ENCODE peak calls at places on chromosomes 4 and X, in eight cellular contexts. X is GM10248, T is fibroblast of mammary gland, N is foreskin keratinocyte, G is mammary epithelial cell, L is brain microvascular endothelial cell, R is hepatocyte, Z is GM12865. Q is an unnamed sample.

GRCh38 chr4:3491681-3492405 is 28.7 kb downstream of the DOK7 start:
- DNase-seq in R (no peak), G (no peak), N (no peak), T (peak; percentile 52), X (no peak), Z (no peak), L (peak; percentile 6), Q (peak; percentile 31)

GRCh38 chr4:179095585-179096228 is 1653.5 kb upstream of the AGA start:
- DNase-seq in R (peak; percentile 68), Z (peak; percentile 2), L (peak; percentile 3), X (no peak), G (no peak), N (peak; percentile 14), T (peak; percentile 1), Q (peak; percentile 70)

GRCh38 chr4:129043523-129043922 is 49.8 kb downstream of the SCLT1 start:
- DNase-seq in L (peak; percentile 22), X (no peak), T (peak; percentile 37), Z (no peak), R (no peak), G (no peak), N (no peak), Q (peak; percentile 43)

GRCh38 chr4:26204249-26204825 is 116.5 kb upstream of the RBPJ start:
- DNase-seq in Z (peak; percentile 30), L (no peak), G (no peak), R (no peak), N (no peak), T (no peak), X (peak; percentile 27), Q (no peak)

GRCh38 chr4:170091069-170091696 is 1.4 kb upstream of the AADAT start:
- DNase-seq in N (no peak), G (no peak), L (no peak), R (peak; percentile 13), Z (no peak), T (no peak), X (no peak), Q (no peak)

GRCh38 chrX:15293471-15293870 is 22.0 kb downstream of the ASB11 start:
- DNase-seq in T (peak; percentile 33), L (no peak), X (no peak), Z (no peak), N (no peak), R (no peak), G (peak; percentile 21), Q (no peak)

GRCh38 chrX:15321447-15321846 is 6.0 kb upstream of the ASB11 start:
- DNase-seq in L (no peak), G (no peak), T (no peak), N (no peak), R (no peak), Z (no peak), X (no peak), Q (no peak)

GRCh38 chrX:12955882-12956703 is 18.8 kb upstream of the TMSB4X start:
- DNase-seq in R (peak; percentile 60), T (peak; percentile 66), N (peak; percentile 58), Z (peak; percentile 82), L (peak; percentile 73), X (peak; percentile 30), G (peak; percentile 73), Q (peak; percentile 85)

GRCh38 chr4:30720656-30721352 is 635 bp downstream of the PCDH7 start:
- DNase-seq in Z (no peak), N (peak; percentile 64), R (peak; percentile 52), X (peak; percentile 15), G (no peak), T (peak; percentile 47), L (peak; percentile 27), Q (peak; percentile 64)

GRCh38 chr4:95027906-95028618 is 270.3 kb downstream of the BMPR1B start:
- DNase-seq in Z (no peak), N (no peak), T (no peak), G (no peak), R (no peak), L (no peak), X (no peak), Q (peak; percentile 8)

GRCh38 chr4:18366762-18367358 is 345.3 kb upstream of the LCORL start:
- DNase-seq in G (peak; percentile 17), N (peak; percentile 32), T (peak; percentile 42), X (no peak), R (peak; percentile 63), L (peak; percentile 2), Z (peak; percentile 72), Q (peak; percentile 51)
- TF ChIP-seq CTCF in G (peak; percentile 58), N (peak; percentile 71), T (peak; percentile 42), X (peak; percentile 74), R (peak; percentile 67), L (peak; percentile 55), Z (peak; percentile 55), Q (peak; percentile 62)

GRCh38 chr4:60155088-60155487 is 1045.0 kb upstream of the ADGRL3 start:
- DNase-seq in N (peak; percentile 77), R (no peak), G (no peak), X (no peak), Z (no peak), L (no peak), T (no peak), Q (no peak)
- TF ChIP-seq CTCF in N (no peak), R (no peak), G (no peak), X (no peak), Z (no peak), L (no peak), T (no peak), Q (no peak)

GRCh38 chr4:612052-612748 is 13.2 kb upstream of the PDE6B start:
- DNase-seq in N (no peak), Z (no peak), T (no peak), L (no peak), X (no peak), R (no peak), G (no peak), Q (no peak)
- TF ChIP-seq CTCF in N (no peak), Z (no peak), T (no peak), L (no peak), X (no peak), R (no peak), G (no peak), Q (no peak)

GRCh38 chrX:132740316-132741123 is 217.9 kb downstream of the HS6ST2 start:
- DNase-seq in T (peak; percentile 0), N (no peak), L (no peak), G (no peak), Z (no peak), R (no peak), X (no peak), Q (peak; percentile 28)
- TF ChIP-seq CTCF in T (peak; percentile 73), N (peak; percentile 59), L (peak; percentile 67), G (peak; percentile 75), Z (peak; percentile 37), R (peak; percentile 56), X (peak; percentile 18), Q (peak; percentile 83)

GRCh38 chr4:118012142-118012541 is 22.1 kb upstream of the NDST3 start:
- DNase-seq in L (no peak), G (no peak), N (peak; percentile 4), T (no peak), Z (peak; percentile 3), X (no peak), R (no peak), Q (no peak)
- TF ChIP-seq CTCF in L (peak; percentile 47), G (peak; percentile 32), N (peak; percentile 22), T (peak; percentile 8), Z (peak; percentile 20), X (no peak), R (no peak), Q (no peak)

GRCh38 chr4:93897559-93897958 is 69.0 kb downstream of the ATOH1 start:
- DNase-seq in G (peak; percentile 1), T (no peak), X (no peak), L (no peak), Z (peak; percentile 16), R (peak; percentile 8), N (no peak), Q (peak; percentile 39)
- TF ChIP-seq CTCF in G (peak; percentile 26), T (peak; percentile 6), X (peak; percentile 32), L (no peak), Z (peak; percentile 28), R (peak; percentile 40), N (peak; percentile 47), Q (peak; percentile 26)

GRCh38 chrX:23631136-23631535 is 36.2 kb upstream of the PRDX4 start:
- DNase-seq in Z (no peak), N (no peak), R (no peak), T (peak; percentile 12), X (no peak), L (no peak), G (no peak), Q (no peak)

GRCh38 chrX:23623797-23624196 is 43.5 kb upstream of the PRDX4 start:
- DNase-seq in G (no peak), L (no peak), X (no peak), R (no peak), Z (no peak), T (no peak), N (no peak), Q (no peak)

GRCh38 chrX:23621621-23622265 is 45.5 kb upstream of the PRDX4 start:
- DNase-seq in Z (no peak), N (no peak), R (no peak), T (no peak), L (no peak), X (no peak), G (no peak), Q (no peak)

GRCh38 chrX:23626651-23627050 is 40.6 kb upstream of the PRDX4 start:
- DNase-seq in Z (no peak), T (no peak), N (no peak), L (no peak), X (no peak), G (no peak), R (no peak), Q (no peak)
- TF ChIP-seq CTCF in Z (no peak), T (peak; percentile 15), N (peak; percentile 28), L (peak; percentile 36), X (no peak), G (peak; percentile 8), R (no peak), Q (no peak)

GRCh38 chr4:39527296-39528055 is at the start of gene UGDH:
- DNase-seq in Z (peak; percentile 96), G (peak; percentile 98), T (peak; percentile 98), L (peak; percentile 97), R (peak; percentile 99), N (peak; percentile 95), X (peak; percentile 99), Q (peak; percentile 98)
- TF ChIP-seq CTCF in Z (no peak), G (no peak), T (no peak), L (peak; percentile 3), R (no peak), N (no peak), X (peak; percentile 35), Q (no peak)

Q was measured in MCF 10A.